ENCODE peak calls at places on chromosomes 7 and 10, in nine cellular contexts. A is A549, Q is NB4, F is esophagus squamous epithelium, K is IMR-90, X is uterus, G is spleen, C is testis, D is stomach. I is an unnamed sample.

GRCh38 chr10:105148921-105149320 is 507.8 kb downstream of the SORCS3 start:
- DNase-seq in A (no peak), Q (no peak), F (no peak), K (no peak), X (no peak), G (no peak), C (no peak), D (no peak), I (no peak)

GRCh38 chr7:64849250-64849923 is 53.7 kb upstream of the ZNF273 start:
- DNase-seq in A (no peak), Q (peak), F (no peak), K (peak), X (no peak), G (no peak), C (no peak), D (no peak), I (no peak)

GRCh38 chr7:17325364-17325763 is 26.9 kb downstream of the AHR start:
- DNase-seq in A (no peak), Q (no peak), F (no peak), K (peak), X (no peak), G (no peak), C (no peak), D (no peak), I (no peak)

GRCh38 chr10:117160567-117160966 is 22.5 kb upstream of the VAX1 start:
- DNase-seq in A (no peak), Q (no peak), F (no peak), K (no peak), X (no peak), G (no peak), C (no peak), D (no peak), I (no peak)

GRCh38 chr10:133476641-133476990 is 22.9 kb downstream of the SCART1 start:
- DNase-seq in A (no peak), Q (no peak), F (no peak), K (no peak), X (no peak), G (no peak), C (no peak), D (no peak), I (no peak)

GRCh38 chr7:82373890-82374289 is 69.7 kb downstream of the CACNA2D1 start:
- DNase-seq in A (no peak), Q (no peak), F (no peak), K (no peak), X (no peak), G (no peak), C (no peak), D (no peak), I (no peak)

GRCh38 chr10:58631715-58632114 is 119.0 kb downstream of the BICC1 start:
- DNase-seq in A (no peak), Q (no peak), F (no peak), K (no peak), X (no peak), G (no peak), C (no peak), D (no peak), I (no peak)

GRCh38 chr10:44752451-44753441 is 158.4 kb upstream of the TMEM72 start:
- DNase-seq in A (no peak), Q (no peak), F (no peak), K (peak), X (peak), G (no peak), C (no peak), D (no peak), I (no peak)

GRCh38 chr7:136234040-136234439 is 256.9 kb upstream of the MTPN start:
- DNase-seq in A (no peak), Q (no peak), F (no peak), K (no peak), X (no peak), G (no peak), C (no peak), D (no peak), I (no peak)

GRCh38 chr10:118047363-118047719 is 600 bp upstream of the RAB11FIP2 start:
- DNase-seq in A (peak), Q (no peak), F (no peak), K (no peak), X (peak), G (peak), C (peak), D (no peak), I (no peak)

GRCh38 chr7:82049442-82049841 is 279.6 kb upstream of the HGF start:
- DNase-seq in A (peak), Q (no peak), F (no peak), K (peak), X (no peak), G (no peak), C (no peak), D (no peak), I (no peak)

GRCh38 chr7:43669286-43670081 is 59.8 kb downstream of the COA1 start:
- DNase-seq in A (no peak), Q (no peak), F (no peak), K (no peak), X (no peak), G (no peak), C (no peak), D (no peak), I (no peak)

GRCh38 chr10:60905580-60905979 is 38.4 kb downstream of the RHOBTB1 start:
- DNase-seq in A (no peak), Q (no peak), F (no peak), K (peak), X (peak), G (no peak), C (peak), D (no peak), I (no peak)

GRCh38 chr7:15245801-15246200 is 316.0 kb downstream of the AGMO start:
- DNase-seq in A (no peak), Q (no peak), F (no peak), K (no peak), X (no peak), G (no peak), C (no peak), D (no peak), I (no peak)

GRCh38 chr10:113073549-113074189 is 123.6 kb downstream of the TCF7L2 start:
- DNase-seq in A (peak), Q (no peak), F (no peak), K (peak), X (peak), G (peak), C (no peak), D (peak), I (no peak)

GRCh38 chr10:77350711-77351119 is 286.9 kb downstream of the KCNMA1 start:
- DNase-seq in A (peak), Q (peak), F (no peak), K (peak), X (peak), G (no peak), C (no peak), D (peak), I (no peak)

GRCh38 chr10:93612237-93612636 is at the start of gene PDE6C:
- DNase-seq in A (no peak), Q (no peak), F (no peak), K (no peak), X (no peak), G (no peak), C (no peak), D (no peak), I (no peak)

GRCh38 chr7:112205348-112206237 is 606 bp downstream of the DOCK4 start:
- DNase-seq in A (peak), Q (peak), F (no peak), K (peak), X (peak), G (peak), C (peak), D (peak), I (peak)

GRCh38 chr10:32190890-32191491 is 134.8 kb upstream of the KIF5B start:
- DNase-seq in A (no peak), Q (peak), F (no peak), K (peak), X (no peak), G (no peak), C (no peak), D (no peak), I (no peak)

GRCh38 chr10:13593560-13593959 is 6.8 kb downstream of the PRPF18 start:
- DNase-seq in A (no peak), Q (no peak), F (no peak), K (peak), X (no peak), G (no peak), C (no peak), D (no peak), I (no peak)

GRCh38 chr7:45670717-45671116 is 96.5 kb downstream of the ADCY1 start:
- DNase-seq in A (no peak), Q (no peak), F (no peak), K (no peak), X (no peak), G (peak), C (peak), D (peak), I (no peak)

GRCh38 chr7:47915066-47915976 is 32.9 kb downstream of the PKD1L1 start:
- DNase-seq in A (no peak), Q (no peak), F (no peak), K (no peak), X (no peak), G (no peak), C (no peak), D (no peak), I (no peak)

GRCh38 chr10:81027223-81027622 is 489.5 kb downstream of the SH2D4B start:
- DNase-seq in A (no peak), Q (no peak), F (no peak), K (no peak), X (no peak), G (no peak), C (no peak), D (no peak), I (no peak)

GRCh38 chr10:129467346-129468119 is 492 bp downstream of the MGMT start:
- DNase-seq in A (no peak), Q (peak), F (no peak), K (peak), X (no peak), G (no peak), C (peak), D (no peak), I (no peak)

GRCh38 chr10:129466703-129467345 is at the start of gene MGMT:
- DNase-seq in A (peak), Q (peak), F (peak), K (peak), X (peak), G (peak), C (peak), D (peak), I (no peak)

GRCh38 chr10:129462257-129462795 is 4.7 kb upstream of the MGMT start:
- DNase-seq in A (no peak), Q (no peak), F (no peak), K (no peak), X (no peak), G (peak), C (no peak), D (no peak), I (no peak)

GRCh38 chr10:129465796-129466702 is 992 bp upstream of the MGMT start:
- DNase-seq in A (no peak), Q (peak), F (no peak), K (no peak), X (no peak), G (peak), C (no peak), D (no peak), I (peak)

GRCh38 chr10:129464251-129464650 is 2.8 kb upstream of the MGMT start:
- DNase-seq in A (no peak), Q (no peak), F (no peak), K (no peak), X (no peak), G (peak), C (no peak), D (no peak), I (no peak)
- TF ChIP-seq POLR2A in A (no peak), Q (no peak), F (no peak), K (no peak), X (no peak), G (no peak), C (no peak), D (no peak), I (no peak)

GRCh38 chr10:132407846-132408278 is 10.9 kb downstream of the PWWP2B start:
- DNase-seq in A (no peak), Q (peak), F (no peak), K (peak), X (peak), G (peak), C (peak), D (peak), I (no peak)
- TF ChIP-seq POLR2A in A (no peak), Q (no peak), F (peak), K (no peak), X (peak), G (no peak), C (no peak), D (no peak), I (no peak)

GRCh38 chr10:49298990-49299815 is at the start of gene C10orf71:
- DNase-seq in A (no peak), Q (no peak), F (no peak), K (peak), X (no peak), G (no peak), C (no peak), D (no peak), I (no peak)
- TF ChIP-seq POLR2A in A (no peak), Q (no peak), F (no peak), K (no peak), X (no peak), G (no peak), C (no peak), D (no peak), I (no peak)

GRCh38 chr7:100673302-100673941 is at the start of gene GNB2:
- DNase-seq in A (peak), Q (peak), F (peak), K (peak), X (peak), G (peak), C (peak), D (peak), I (peak)
- TF ChIP-seq POLR2A in A (peak), Q (peak), F (peak), K (peak), X (peak), G (peak), C (no peak), D (no peak), I (peak)

GRCh38 chr10:72272689-72273409 is 875 bp upstream of the DDIT4 start:
- DNase-seq in A (peak), Q (peak), F (peak), K (peak), X (peak), G (peak), C (peak), D (peak), I (no peak)

GRCh38 chr10:72275351-72276012 is 1.8 kb downstream of the DDIT4 start:
- DNase-seq in A (no peak), Q (peak), F (no peak), K (peak), X (no peak), G (no peak), C (no peak), D (no peak), I (no peak)

GRCh38 chr10:72274213-72274729 is 547 bp downstream of the DDIT4 start:
- DNase-seq in A (no peak), Q (no peak), F (no peak), K (peak), X (peak), G (peak), C (no peak), D (no peak), I (no peak)

GRCh38 chr10:72274730-72275350 is 1.1 kb downstream of the DDIT4 start:
- DNase-seq in A (peak), Q (peak), F (no peak), K (peak), X (peak), G (peak), C (peak), D (peak), I (no peak)

GRCh38 chr10:72273410-72274212 is at the start of gene DDIT4:
- DNase-seq in A (peak), Q (peak), F (peak), K (peak), X (peak), G (peak), C (peak), D (peak), I (peak)
- TF ChIP-seq POLR2A in A (peak), Q (peak), F (peak), K (peak), X (peak), G (peak), C (peak), D (peak), I (peak)

GRCh38 chr7:95549818-95550529 is 46.3 kb downstream of the PDK4 start:
- DNase-seq in A (peak), Q (peak), F (peak), K (peak), X (peak), G (no peak), C (peak), D (peak), I (no peak)
- TF ChIP-seq POLR2A in A (no peak), Q (no peak), F (peak), K (no peak), X (peak), G (no peak), C (no peak), D (no peak), I (no peak)

I was measured in vagina.